ENCODE peak calls at places on chromosomes 5 and 9, in five cellular contexts. M is choroid plexus epithelial cell, O is nephron progenitor cell, A is hepatic stellate cell, N is NCI-H345. X is an unnamed sample.

GRCh38 chr9:99299214-99300102 is 77.4 kb downstream of the SEC61B start:
- DNase-seq in M (peak; percentile 67), O (no peak), A (peak; percentile 61), N (no peak), X (peak; percentile 32)

GRCh38 chr5:33781286-33781685 is 110.5 kb downstream of the ADAMTS12 start:
- DNase-seq in M (peak; percentile 82), O (no peak), A (peak; percentile 45), N (no peak), X (peak; percentile 65)

GRCh38 chr9:28179893-28180292 is 606.6 kb upstream of the C9orf72 start:
- DNase-seq in M (no peak), O (no peak), A (no peak), N (no peak), X (no peak)

GRCh38 chr5:35087971-35088370 is 40.2 kb upstream of the AGXT2 start:
- DNase-seq in M (peak; percentile 31), O (no peak), A (peak; percentile 7), N (no peak), X (peak; percentile 25)

GRCh38 chr9:26744362-26744965 is 148.1 kb downstream of the CAAP1 start:
- DNase-seq in M (peak; percentile 63), O (no peak), A (no peak), N (peak; percentile 5), X (peak; percentile 50)

GRCh38 chr9:16806674-16807073 is 63.8 kb downstream of the BNC2 start:
- DNase-seq in M (no peak), O (no peak), A (no peak), N (no peak), X (no peak)

GRCh38 chr5:58447231-58447630 is 12.7 kb downstream of the PLK2 start:
- DNase-seq in M (no peak), O (no peak), A (no peak), N (no peak), X (peak; percentile 18)

GRCh38 chr5:14696057-14696456 is 31.5 kb downstream of the OTULIN start:
- DNase-seq in M (peak; percentile 21), O (no peak), A (no peak), N (no peak), X (no peak)

GRCh38 chr5:164306662-164307061 is 801.2 kb downstream of the MAT2B start:
- DNase-seq in M (peak; percentile 53), O (no peak), A (no peak), N (no peak), X (peak; percentile 64)

GRCh38 chr5:53071298-53071697 is 38.3 kb downstream of the MOCS2 start:
- DNase-seq in M (no peak), O (no peak), A (no peak), N (no peak), X (no peak)

GRCh38 chr5:168887931-168888330 is 308.8 kb upstream of the PANK3 start:
- DNase-seq in M (no peak), O (no peak), A (no peak), N (no peak), X (no peak)

GRCh38 chr9:128705051-128705965 is 3.0 kb downstream of the PKN3 start:
- DNase-seq in M (no peak), O (no peak), A (no peak), N (no peak), X (no peak)

GRCh38 chr5:92371171-92371888 is 988.2 kb upstream of the ARRDC3 start:
- DNase-seq in M (no peak), O (no peak), A (no peak), N (no peak), X (no peak)

GRCh38 chr9:38106488-38106887 is 37.5 kb upstream of the SHB start:
- DNase-seq in M (no peak), O (no peak), A (no peak), N (peak; percentile 22), X (no peak)

GRCh38 chr9:124869466-124869985 is 7.6 kb downstream of the ARPC5L start:
- DNase-seq in M (no peak), O (peak; percentile 53), A (no peak), N (peak; percentile 11), X (no peak)

GRCh38 chr5:1734908-1735289 is 64.7 kb downstream of the MRPL36 start:
- DNase-seq in M (no peak), O (no peak), A (no peak), N (no peak), X (no peak)

GRCh38 chr5:104355350-104355749 is 792.8 kb upstream of the NUDT12 start:
- DNase-seq in M (no peak), O (no peak), A (no peak), N (no peak), X (no peak)

GRCh38 chr5:111278824-111279504 is 54.8 kb downstream of the CAMK4 start:
- DNase-seq in M (peak; percentile 68), O (peak; percentile 82), A (no peak), N (no peak), X (peak; percentile 59)

X was measured in fibroblast of pulmonary artery.